ENCODE peak calls at places on chromosomes 12 and 14, in eight cellular contexts. Y is heart left ventricle; H is breast epithelium; B is tibial artery; K is OCI-LY7; J is transverse colon; C is pancreas; Q is CD8-positive, alpha-beta T cell. E is an unnamed sample.

GRCh38 chr14:75303415-75303814 is 24.8 kb downstream of the FOS start:
- DNase-seq in Y (peak; percentile 39), B (peak; percentile 69), J (peak; percentile 76), Q (no peak), C (peak; percentile 54), H (no peak), K (peak; percentile 80), E (peak; percentile 71)

GRCh38 chr14:32762886-32763285 is 175.8 kb upstream of the NPAS3 start:
- DNase-seq in H (no peak), C (no peak), Y (no peak), B (no peak), J (no peak), K (no peak), Q (no peak), E (no peak)

GRCh38 chr14:61750708-61751474 is 11.3 kb upstream of the SNAPC1 start:
- DNase-seq in B (peak; percentile 88), K (peak; percentile 92), J (peak; percentile 91), Y (peak; percentile 89), Q (peak; percentile 67), C (peak; percentile 81), H (peak; percentile 87), E (peak; percentile 86)

GRCh38 chr14:104246401-104247335 is 108.3 kb downstream of the KIF26A start:
- DNase-seq in K (no peak), C (no peak), B (peak; percentile 5), Y (no peak), Q (no peak), J (no peak), H (no peak), E (no peak)

GRCh38 chr14:33676135-33676566 is 274.7 kb downstream of the EGLN3 start:
- DNase-seq in K (no peak), J (peak; percentile 10), C (no peak), H (no peak), Q (no peak), Y (peak; percentile 29), B (no peak), E (peak; percentile 67)

GRCh38 chr12:95608252-95609033 is 57.2 kb upstream of the USP44 start:
- DNase-seq in K (no peak), Y (peak; percentile 58), C (peak; percentile 85), J (no peak), B (peak; percentile 88), H (no peak), Q (no peak), E (no peak)

GRCh38 chr12:112870267-112870980 is 36.3 kb upstream of the OAS1 start:
- DNase-seq in H (no peak), J (no peak), B (no peak), C (no peak), K (peak; percentile 52), Q (no peak), Y (no peak), E (no peak)

GRCh38 chr12:93025145-93026103 is 96.3 kb upstream of the EEA1 start:
- DNase-seq in Y (no peak), Q (no peak), J (no peak), B (no peak), H (no peak), K (peak; percentile 40), C (no peak), E (peak; percentile 62)

GRCh38 chr14:65251213-65251612 is 148.9 kb upstream of the MAX start:
- DNase-seq in B (peak; percentile 58), K (no peak), Q (no peak), H (no peak), C (no peak), J (no peak), Y (no peak), E (no peak)

GRCh38 chr14:59333235-59333634 is 131.9 kb downstream of the GPR135 start:
- DNase-seq in B (no peak), C (no peak), H (no peak), J (no peak), K (no peak), Y (no peak), Q (no peak), E (no peak)

GRCh38 chr14:45940318-45940717 is 687.3 kb upstream of the MIS18BP1 start:
- DNase-seq in Q (no peak), K (no peak), C (no peak), J (no peak), B (no peak), H (no peak), Y (no peak), E (no peak)

GRCh38 chr12:25502071-25502555 is 51.0 kb downstream of the LMNTD1 start:
- DNase-seq in K (no peak), B (no peak), H (no peak), C (no peak), J (no peak), Q (no peak), Y (no peak), E (no peak)

GRCh38 chr14:59254146-59254910 is 65.9 kb downstream of the DAAM1 start:
- DNase-seq in K (no peak), B (peak; percentile 85), Y (peak; percentile 86), C (peak; percentile 75), Q (no peak), J (peak; percentile 62), H (peak; percentile 71), E (no peak)

GRCh38 chr14:39169541-39169900 is 612 bp downstream of the TRAPPC6B start:
- DNase-seq in C (no peak), K (no peak), Y (no peak), H (no peak), J (no peak), B (no peak), Q (no peak), E (no peak)

GRCh38 chr14:24958271-24958670 is 91.7 kb downstream of the STXBP6 start:
- DNase-seq in Y (no peak), B (no peak), C (no peak), Q (no peak), K (no peak), J (no peak), H (no peak), E (no peak)

GRCh38 chr14:89607453-89607852 is 190.4 kb upstream of the FOXN3 start:
- DNase-seq in J (no peak), B (no peak), Q (no peak), K (no peak), Y (no peak), H (no peak), C (no peak), E (no peak)

GRCh38 chr12:78703820-78704525 is 160.6 kb upstream of the SYT1 start:
- DNase-seq in B (no peak), K (no peak), C (no peak), H (no peak), Y (no peak), J (no peak), Q (no peak), E (no peak)

GRCh38 chr12:113852695-113853490 is 113.2 kb downstream of the RBM19 start:
- DNase-seq in B (no peak), Q (no peak), H (no peak), C (no peak), K (no peak), J (no peak), Y (no peak), E (no peak)

GRCh38 chr12:4287325-4288290 is 14.0 kb downstream of the CCND2 start:
- DNase-seq in C (no peak), Q (no peak), H (no peak), K (no peak), B (no peak), J (no peak), Y (no peak), E (peak; percentile 24)

GRCh38 chr12:68374315-68374982 is 42.3 kb upstream of the MDM1 start:
- DNase-seq in Y (no peak), B (no peak), J (peak; percentile 48), K (no peak), C (no peak), Q (peak; percentile 15), H (no peak), E (no peak)

GRCh38 chr12:27083861-27084271 is 1.5 kb upstream of the C12orf71 start:
- DNase-seq in K (no peak), Y (no peak), C (no peak), Q (no peak), H (no peak), J (no peak), B (peak; percentile 25), E (peak; percentile 26)

GRCh38 chr14:70188608-70189540 is at the start of gene SLC8A3:
- DNase-seq in K (no peak), Y (no peak), B (no peak), Q (no peak), C (peak; percentile 11), H (no peak), J (no peak), E (no peak)

GRCh38 chr14:68552597-68552996 is 240.3 kb downstream of the ZFP36L1 start:
- DNase-seq in B (peak; percentile 64), K (peak; percentile 66), Y (no peak), C (no peak), J (no peak), Q (no peak), H (no peak), E (no peak)

GRCh38 chr14:100076133-100076532 is 10.9 kb downstream of the EVL start:
- DNase-seq in C (no peak), B (peak; percentile 44), Q (no peak), J (no peak), K (no peak), Y (no peak), H (no peak), E (peak; percentile 31)

GRCh38 chr12:64983771-64984170 is 137.3 kb downstream of the WIF1 start:
- DNase-seq in Y (no peak), Q (no peak), B (no peak), C (no peak), J (no peak), K (no peak), H (no peak), E (no peak)

GRCh38 chr12:98002887-98003493 is 512.4 kb upstream of the TMPO start:
- DNase-seq in J (peak; percentile 8), Q (no peak), Y (no peak), H (no peak), K (peak; percentile 56), C (peak; percentile 12), B (peak; percentile 47), E (peak; percentile 54)
- TF ChIP-seq CTCF in J (no peak), Q (no peak), Y (no peak), H (peak; percentile 43), K (peak; percentile 75), C (no peak), B (peak; percentile 41), E (peak; percentile 61)

GRCh38 chr14:52692248-52692962 is 3.0 kb downstream of the ERO1A start:
- DNase-seq in H (no peak), Y (no peak), J (no peak), B (no peak), C (no peak), K (peak; percentile 11), Q (no peak), E (no peak)
- H3K4me1 ChIP-seq in H (peaks cover 9% of the 10 kb centered on the region), Y (no peaks in the 10 kb centered on the region), J (peaks cover 12% of the 10 kb centered on the region), B (peaks cover 32% of the 10 kb centered on the region), C (peaks cover 6% of the 10 kb centered on the region), K (peaks cover 28% of the 10 kb centered on the region), Q (peaks cover 38% of the 10 kb centered on the region), E (peaks cover 9% of the 10 kb centered on the region)

DNA sequence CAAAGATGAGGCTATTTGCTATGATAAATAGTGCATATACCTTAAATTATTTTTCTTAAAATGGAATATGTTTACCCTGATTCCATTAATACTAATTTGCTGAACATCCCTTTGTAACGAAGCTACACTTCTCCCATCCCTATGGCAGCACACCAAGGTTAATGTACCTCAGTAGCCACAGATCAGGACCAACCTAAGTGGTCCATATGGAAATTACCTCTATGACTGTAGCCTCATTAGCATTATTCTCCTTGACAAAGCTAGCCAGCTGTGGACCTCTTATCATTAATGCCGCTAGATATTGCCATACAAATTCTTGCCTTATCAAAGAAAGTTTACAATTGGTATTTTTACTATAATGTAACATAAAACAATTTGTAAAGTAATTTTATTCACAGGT is 76.9 kb upstream of the GARIN2 start:
- DNase-seq in H (no peak), C (no peak), J (no peak), Q (no peak), B (no peak), K (no peak), Y (no peak), E (no peak)
- H3K4me3 ChIP-seq in H (no peak overlapping the region), C (no peak overlapping the region), J (no peak overlapping the region), Q (no peak overlapping the region), B (no peak overlapping the region), K (no peak overlapping the region), Y (no peak overlapping the region), E (no peak overlapping the region)

GRCh38 chr12:75820848-75821578 is 210.6 kb downstream of the PHLDA1 start:
- DNase-seq in J (peak; percentile 26), C (no peak), Y (peak; percentile 44), Q (no peak), K (no peak), B (peak; percentile 66), H (no peak), E (no peak)
- TF ChIP-seq CTCF in J (no peak), C (no peak), Y (no peak), Q (no peak), K (no peak), B (no peak), H (no peak), E (no peak)

E was measured in Caco-2.